ENCODE peak calls at places on chromosomes 7 and 10, in seven cellular contexts. E, Y, O, L, R, F and P are unnamed samples.

GRCh38 chr7:13288516-13288915 is 601.1 kb downstream of the ARL4A start:
- DNase-seq in E (no peak), Y (no peak), O (no peak), L (no peak), R (no peak), F (no peak), P (no peak)

GRCh38 chr10:114754445-114755320 is 66.9 kb upstream of the FHIP2A start:
- DNase-seq in E (no peak), Y (no peak), O (no peak), L (no peak), R (no peak), F (no peak), P (no peak)

GRCh38 chr7:29853775-29854174 is 47.5 kb downstream of the WIPF3 start:
- DNase-seq in E (no peak), Y (no peak), O (no peak), L (no peak), R (no peak), F (no peak), P (no peak)

GRCh38 chr10:6819301-6819700 is 239.2 kb upstream of the PRKCQ start:
- DNase-seq in E (no peak), Y (no peak), O (no peak), L (no peak), R (no peak), F (no peak), P (no peak)

GRCh38 chr10:43074409-43074808 is 2.5 kb upstream of the RET start:
- DNase-seq in E (no peak), Y (no peak), O (no peak), L (no peak), R (no peak), F (no peak), P (no peak)

GRCh38 chr10:12971001-12971788 is 30.3 kb downstream of the CCDC3 start:
- DNase-seq in E (no peak), Y (no peak), O (no peak), L (no peak), R (no peak), F (no peak), P (no peak)

GRCh38 chr7:44220732-44221131 is 20.0 kb downstream of the YKT6 start:
- DNase-seq in E (no peak), Y (no peak), O (no peak), L (no peak), R (no peak), F (no peak), P (no peak)

GRCh38 chr7:158024881-158025280 is 562.7 kb downstream of the PTPRN2 start:
- DNase-seq in E (no peak), Y (no peak), O (no peak), L (no peak), R (no peak), F (no peak), P (no peak)

GRCh38 chr7:87414400-87415188 is 60.9 kb downstream of the ABCB4 start:
- DNase-seq in E (no peak), Y (no peak), O (no peak), L (no peak), R (no peak), F (peak; percentile 45), P (no peak)

GRCh38 chr10:113704637-113705343 is 25.1 kb downstream of the CASP7 start:
- DNase-seq in E (peak; percentile 7), Y (no peak), O (no peak), L (no peak), R (peak; percentile 54), F (peak; percentile 49), P (peak; percentile 32)

GRCh38 chr7:150325110-150325611 is 1.8 kb upstream of the ACTR3C start:
- DNase-seq in E (no peak), Y (no peak), O (no peak), L (no peak), R (no peak), F (no peak), P (no peak)

GRCh38 chr10:92492748-92493240 is 81.1 kb downstream of the IDE start:
- DNase-seq in E (no peak), Y (no peak), O (no peak), L (no peak), R (no peak), F (no peak), P (no peak)

GRCh38 chr10:90787906-90788491 is 69.8 kb downstream of the HTR7 start:
- DNase-seq in E (peak; percentile 4), Y (no peak), O (no peak), L (peak; percentile 41), R (peak; percentile 35), F (peak; percentile 42), P (peak; percentile 28)

GRCh38 chr7:34080513-34080912 is 175.2 kb downstream of the BMPER start:
- DNase-seq in E (no peak), Y (no peak), O (no peak), L (no peak), R (no peak), F (no peak), P (no peak)

GRCh38 chr10:133058267-133059092 is 29.2 kb upstream of the ADGRA1 start:
- DNase-seq in E (no peak), Y (no peak), O (no peak), L (no peak), R (no peak), F (no peak), P (no peak)

GRCh38 chr7:143436539-143436938 is 6.7 kb upstream of the TAS2R60 start:
- DNase-seq in E (no peak), Y (no peak), O (no peak), L (no peak), R (no peak), F (no peak), P (no peak)

GRCh38 chr7:42222891-42223290 is 14.1 kb downstream of the GLI3 start:
- DNase-seq in E (no peak), Y (no peak), O (no peak), L (no peak), R (no peak), F (no peak), P (no peak)

GRCh38 chr10:93745411-93746065 is 12.2 kb upstream of the LGI1 start:
- DNase-seq in E (no peak), Y (no peak), O (no peak), L (no peak), R (peak; percentile 19), F (peak; percentile 44), P (peak; percentile 13)

GRCh38 chr7:44466300-44467216 is 23.9 kb downstream of the NUDCD3 start:
- DNase-seq in E (no peak), Y (no peak), O (no peak), L (no peak), R (no peak), F (no peak), P (no peak)

GRCh38 chr10:49741108-49741995 is 20.8 kb downstream of the OGDHL start:
- DNase-seq in E (no peak), Y (no peak), O (no peak), L (no peak), R (no peak), F (peak; percentile 20), P (no peak)

GRCh38 chr7:100369105-100369504 is 4.2 kb upstream of the PILRA start:
- DNase-seq in E (no peak), Y (no peak), O (no peak), L (no peak), R (peak; percentile 86), F (no peak), P (no peak)

GRCh38 chr7:31735991-31736982 is 49.3 kb downstream of the PPP1R17 start:
- DNase-seq in E (no peak), Y (no peak), O (peak; percentile 40), L (peak; percentile 64), R (peak; percentile 30), F (peak; percentile 64), P (peak; percentile 55)

DNA sequence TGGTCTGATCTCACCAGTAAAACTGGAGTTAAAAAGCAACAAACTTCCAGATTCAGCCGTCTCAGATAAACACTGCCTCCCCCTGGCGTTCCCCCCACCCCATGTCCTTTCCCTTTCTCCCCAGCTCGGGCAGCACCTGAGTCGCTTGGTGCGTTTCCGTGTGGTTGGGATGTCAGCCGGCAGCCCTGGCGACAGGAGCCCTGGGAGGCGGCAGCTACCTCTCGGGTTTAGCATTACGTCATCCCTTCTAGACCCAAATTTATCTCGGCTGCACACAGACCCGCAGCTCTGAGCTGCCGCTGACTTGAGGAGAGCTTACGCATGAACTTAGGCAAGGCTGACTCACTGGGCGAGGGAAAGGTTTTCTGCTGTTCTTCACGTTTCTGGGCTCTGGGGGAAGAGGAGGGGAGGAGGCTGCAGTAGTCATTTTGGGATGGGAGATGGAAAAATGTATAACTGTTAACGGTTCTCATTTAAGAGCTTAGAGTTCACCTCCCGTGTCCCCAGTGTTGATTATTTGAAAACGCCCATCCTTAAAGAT is 14.4 kb downstream of the MXI1 start:
- DNase-seq in E (peak; percentile 60), Y (peak; percentile 46), O (peak; percentile 47), L (peak; percentile 82), R (no peak), F (peak; percentile 68), P (peak; percentile 60)
- H3K4me3 ChIP-seq in E (peak overlapping the region; percentile 33), Y (peak overlapping the region; percentile 24), O (peak overlapping the region; percentile 52), L (no peak overlapping the region), R (no peak overlapping the region), F (peak overlapping the region; percentile 14), P (peak overlapping the region; percentile 33)

GRCh38 chr7:92735707-92736106 is 100.7 kb downstream of the CDK6 start:
- DNase-seq in E (no peak), Y (no peak), O (no peak), L (no peak), R (no peak), F (no peak), P (no peak)
- H3K4me1 ChIP-seq in E (no peaks in the 10 kb centered on the region), Y (no peaks in the 10 kb centered on the region), O (peaks cover 22% of the 10 kb centered on the region), L (peaks cover 8% of the 10 kb centered on the region), R (peaks cover 16% of the 10 kb centered on the region), F (peaks cover 38% of the 10 kb centered on the region), P (peaks cover 10% of the 10 kb centered on the region)

GRCh38 chr10:124286621-124287020 is 132.1 kb downstream of the OAT start:
- DNase-seq in E (no peak), Y (no peak), O (no peak), L (no peak), R (no peak), F (no peak), P (no peak)
- H3K4me3 ChIP-seq in E (no peak overlapping the region), Y (no peak overlapping the region), O (no peak overlapping the region), L (no peak overlapping the region), R (no peak overlapping the region), F (no peak overlapping the region), P (no peak overlapping the region)

GRCh38 chr7:130896051-130896881 is 162.3 kb upstream of the KLF14 start:
- DNase-seq in E (no peak), Y (no peak), O (no peak), L (no peak), R (no peak), F (peak; percentile 60), P (no peak)

GRCh38 chr7:130894146-130895005 is 160.4 kb upstream of the KLF14 start:
- DNase-seq in E (no peak), Y (no peak), O (peak; percentile 65), L (peak; percentile 70), R (no peak), F (peak; percentile 93), P (no peak)

GRCh38 chr7:130895006-130895750 is 161.2 kb upstream of the KLF14 start:
- DNase-seq in E (no peak), Y (no peak), O (no peak), L (no peak), R (no peak), F (no peak), P (no peak)

GRCh38 chr7:130891254-130892094 is 157.5 kb upstream of the KLF14 start:
- DNase-seq in E (no peak), Y (no peak), O (peak; percentile 63), L (no peak), R (no peak), F (peak; percentile 83), P (no peak)

DNA sequence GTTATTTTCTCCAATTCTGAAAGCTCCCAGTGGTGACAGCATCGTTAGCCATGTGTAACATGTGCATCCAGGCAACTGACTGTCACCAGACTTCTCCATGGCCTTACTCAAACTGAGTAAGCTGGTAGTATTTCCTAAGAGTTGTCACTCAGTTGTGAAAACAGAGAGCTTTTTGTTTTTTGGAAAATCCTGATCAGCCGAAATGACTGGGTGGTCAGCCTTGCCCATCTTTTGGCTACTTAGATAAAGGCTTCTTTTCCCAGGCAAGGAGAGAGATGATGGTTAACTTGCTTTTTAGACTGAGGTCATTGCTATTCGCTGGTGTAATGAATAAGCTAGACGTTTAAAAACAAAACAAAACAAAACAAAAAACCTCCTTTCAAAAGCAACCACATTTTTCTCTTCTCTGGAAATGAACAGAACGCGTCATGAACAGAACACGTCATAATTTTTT is 159.5 kb upstream of the KLF14 start:
- DNase-seq in E (no peak), Y (no peak), O (no peak), L (no peak), R (no peak), F (peak; percentile 56), P (no peak)
- H3K4me1 ChIP-seq in E (peaks cover 42% of the 10 kb centered on the region), Y (peaks cover 38% of the 10 kb centered on the region), O (peaks cover 93% of the 10 kb centered on the region), L (peaks cover 65% of the 10 kb centered on the region), R (peaks cover 15% of the 10 kb centered on the region), F (peaks cover 97% of the 10 kb centered on the region), P (no peaks in the 10 kb centered on the region)